ENCODE peak calls at places on chromosomes 3 and 15, in five cellular contexts. K, F, P, M and J are unnamed samples.

GRCh38 chr15:99268431-99268830 is 17.1 kb downstream of the LRRC28 start:
- DNase-seq in K (no peak), P (no peak), F (no peak), M (no peak), J (no peak)

GRCh38 chr3:54891540-54891897 is 36.3 kb downstream of the LRTM1 start:
- DNase-seq in P (peak; percentile 79), F (peak; percentile 90), M (peak; percentile 78), K (peak; percentile 88), J (peak; percentile 76)

GRCh38 chr3:177451940-177452484 is 254.7 kb upstream of the TBL1XR1 start:
- DNase-seq in M (no peak), P (no peak), K (no peak), F (no peak), J (no peak)

GRCh38 chr15:41828747-41829270 is 917 bp downstream of the JMJD7 start:
- DNase-seq in P (no peak), F (no peak), M (no peak), K (no peak), J (no peak)

GRCh38 chr3:22960326-22960984 is 242.7 kb upstream of the UBE2E2 start:
- DNase-seq in M (no peak), F (no peak), P (peak; percentile 49), K (no peak), J (no peak)

GRCh38 chr3:69214241-69214640 is 91.8 kb upstream of the LMOD3 start:
- DNase-seq in P (no peak), F (no peak), M (no peak), K (no peak), J (no peak)

GRCh38 chr3:25055981-25056380 is 372.1 kb upstream of the RARB start:
- DNase-seq in M (no peak), K (no peak), F (no peak), P (no peak), J (no peak)

GRCh38 chr3:52742418-52743041 is 28.2 kb downstream of the NEK4 start:
- DNase-seq in F (no peak), P (no peak), M (no peak), K (no peak), J (no peak)

GRCh38 chr3:39781025-39781424 is 28.4 kb upstream of the MYRIP start:
- DNase-seq in K (no peak), P (no peak), M (no peak), F (no peak), J (no peak)

GRCh38 chr15:82621970-82622369 is 25.2 kb downstream of the CPEB1 start:
- DNase-seq in P (no peak), F (no peak), K (no peak), M (no peak), J (no peak)

GRCh38 chr3:192986399-192986798 is 68.7 kb upstream of the MB21D2 start:
- DNase-seq in K (no peak), F (no peak), P (no peak), M (no peak), J (no peak)

GRCh38 chr3:155386817-155387403 is 93.4 kb upstream of the STRIT1 start:
- DNase-seq in K (no peak), F (no peak), M (no peak), P (no peak), J (no peak)

GRCh38 chr3:42043116-42043796 is 47.9 kb upstream of the TRAK1 start:
- DNase-seq in F (no peak), P (peak; percentile 36), K (peak; percentile 66), M (no peak), J (no peak)

GRCh38 chr15:77633134-77633912 is 611 bp upstream of the LINGO1 start:
- DNase-seq in P (peak; percentile 91), F (peak; percentile 86), K (peak; percentile 87), M (peak; percentile 91), J (peak; percentile 87)

GRCh38 chr15:41115088-41115651 is 910 bp downstream of the INO80 start:
- DNase-seq in P (no peak), M (no peak), F (no peak), K (no peak), J (no peak)

GRCh38 chr3:42501681-42502428 is 588 bp upstream of the VIPR1 start:
- DNase-seq in K (peak; percentile 67), F (peak; percentile 67), M (peak; percentile 51), P (peak; percentile 88), J (peak; percentile 80)

GRCh38 chr3:193843447-193844301 is 250.7 kb downstream of the OPA1 start:
- DNase-seq in M (no peak), K (peak; percentile 21), P (peak; percentile 68), F (no peak), J (no peak)

GRCh38 chr3:125358923-125359322 is 16.2 kb downstream of the ZNF148 start:
- DNase-seq in K (no peak), F (no peak), M (no peak), P (no peak), J (no peak)

GRCh38 chr3:194306109-194306686 is 44.9 kb downstream of the CPN2 start:
- DNase-seq in K (no peak), P (peak; percentile 77), F (peak; percentile 51), M (no peak), J (no peak)

GRCh38 chr3:42031808-42032475 is 59.2 kb upstream of the TRAK1 start:
- DNase-seq in K (peak; percentile 58), F (no peak), P (peak; percentile 42), M (no peak), J (no peak)

GRCh38 chr3:126474498-126475410 is 937 bp downstream of the ZXDC start:
- DNase-seq in M (peak; percentile 60), K (peak; percentile 62), P (peak; percentile 67), F (peak; percentile 75), J (peak; percentile 82)
- H3K27ac ChIP-seq in M (peak overlapping the region; percentile 96), K (peak overlapping the region; percentile 78), P (peak overlapping the region; percentile 99), F (peak overlapping the region; percentile 93), J (peak overlapping the region; percentile 88)

GRCh38 chr3:136437006-136437405 is 186.9 kb downstream of the PCCB start:
- DNase-seq in F (no peak), M (no peak), K (no peak), P (no peak), J (no peak)
- H3K27ac ChIP-seq in F (no peak overlapping the region), M (no peak overlapping the region), K (no peak overlapping the region), P (no peak overlapping the region), J (no peak overlapping the region)

GRCh38 chr3:149650828-149651227 is 7.0 kb downstream of the WWTR1 start:
- DNase-seq in M (no peak), F (no peak), K (no peak), P (no peak), J (no peak)
- H3K27ac ChIP-seq in M (no peak overlapping the region), F (no peak overlapping the region), K (no peak overlapping the region), P (no peak overlapping the region), J (peak overlapping the region; percentile 23)

GRCh38 chr3:183958775-183959174 is 58.9 kb downstream of the ABCC5 start:
- DNase-seq in K (no peak), M (no peak), F (no peak), P (no peak), J (no peak)
- H3K27ac ChIP-seq in K (no peak overlapping the region), M (no peak overlapping the region), F (no peak overlapping the region), P (no peak overlapping the region), J (no peak overlapping the region)